ENCODE peak calls at places on chromosomes 11 and 22, in eight cellular contexts. One of them, this sample, is unnamed.

GRCh38 chr11:62400281-62400680 is 18.6 kb upstream of the SCGB1A1 start:
- DNase-seq in AG09319: no peak
- DNase-seq in heart left ventricle: no peak
- DNase-seq in fibroblast of pulmonary artery: no peak
- DNase-seq in upper lobe of right lung: peak
- DNase-seq in HFF-Myc: no peak
- DNase-seq in GM23338: no peak
- DNase-seq in lung: no peak
- DNase-seq in this sample: no peak

GRCh38 chr11:35944503-35945136 is 758 bp downstream of the LDLRAD3 start:
- DNase-seq in AG09319: no peak
- DNase-seq in heart left ventricle: no peak
- DNase-seq in fibroblast of pulmonary artery: peak
- DNase-seq in upper lobe of right lung: peak
- DNase-seq in HFF-Myc: no peak
- DNase-seq in GM23338: peak
- DNase-seq in lung: no peak
- DNase-seq in this sample: peak

GRCh38 chr11:60165538-60165937 is 17.3 kb downstream of the MS4A6A start:
- DNase-seq in AG09319: no peak
- DNase-seq in heart left ventricle: no peak
- DNase-seq in fibroblast of pulmonary artery: no peak
- DNase-seq in upper lobe of right lung: no peak
- DNase-seq in HFF-Myc: no peak
- DNase-seq in GM23338: no peak
- DNase-seq in lung: no peak
- DNase-seq in this sample: peak

GRCh38 chr22:46638601-46639431 is 18.6 kb downstream of the GRAMD4 start:
- DNase-seq in AG09319: no peak
- DNase-seq in heart left ventricle: no peak
- DNase-seq in fibroblast of pulmonary artery: peak
- DNase-seq in upper lobe of right lung: peak
- DNase-seq in HFF-Myc: no peak
- DNase-seq in GM23338: no peak
- DNase-seq in lung: no peak
- DNase-seq in this sample: no peak

GRCh38 chr22:38788016-38788415 is 5.9 kb downstream of the DNAL4 start:
- DNase-seq in AG09319: no peak
- DNase-seq in heart left ventricle: peak
- DNase-seq in fibroblast of pulmonary artery: peak
- DNase-seq in upper lobe of right lung: no peak
- DNase-seq in HFF-Myc: no peak
- DNase-seq in GM23338: no peak
- DNase-seq in lung: no peak
- DNase-seq in this sample: no peak

GRCh38 chr11:20909995-20910726 is 240.8 kb downstream of the NELL1 start:
- DNase-seq in AG09319: no peak
- DNase-seq in heart left ventricle: no peak
- DNase-seq in fibroblast of pulmonary artery: no peak
- DNase-seq in upper lobe of right lung: no peak
- DNase-seq in HFF-Myc: no peak
- DNase-seq in GM23338: no peak
- DNase-seq in lung: no peak
- DNase-seq in this sample: no peak

GRCh38 chr22:44133161-44133560 is 47.6 kb upstream of the PARVG start:
- DNase-seq in AG09319: peak
- DNase-seq in heart left ventricle: no peak
- DNase-seq in fibroblast of pulmonary artery: no peak
- DNase-seq in upper lobe of right lung: no peak
- DNase-seq in HFF-Myc: no peak
- DNase-seq in GM23338: no peak
- DNase-seq in lung: no peak
- DNase-seq in this sample: no peak

GRCh38 chr11:105821366-105821765 is 200.7 kb downstream of the MSANTD4 start:
- DNase-seq in AG09319: no peak
- DNase-seq in heart left ventricle: no peak
- DNase-seq in fibroblast of pulmonary artery: no peak
- DNase-seq in upper lobe of right lung: no peak
- DNase-seq in HFF-Myc: no peak
- DNase-seq in GM23338: peak
- DNase-seq in lung: no peak
- DNase-seq in this sample: no peak

DNA sequence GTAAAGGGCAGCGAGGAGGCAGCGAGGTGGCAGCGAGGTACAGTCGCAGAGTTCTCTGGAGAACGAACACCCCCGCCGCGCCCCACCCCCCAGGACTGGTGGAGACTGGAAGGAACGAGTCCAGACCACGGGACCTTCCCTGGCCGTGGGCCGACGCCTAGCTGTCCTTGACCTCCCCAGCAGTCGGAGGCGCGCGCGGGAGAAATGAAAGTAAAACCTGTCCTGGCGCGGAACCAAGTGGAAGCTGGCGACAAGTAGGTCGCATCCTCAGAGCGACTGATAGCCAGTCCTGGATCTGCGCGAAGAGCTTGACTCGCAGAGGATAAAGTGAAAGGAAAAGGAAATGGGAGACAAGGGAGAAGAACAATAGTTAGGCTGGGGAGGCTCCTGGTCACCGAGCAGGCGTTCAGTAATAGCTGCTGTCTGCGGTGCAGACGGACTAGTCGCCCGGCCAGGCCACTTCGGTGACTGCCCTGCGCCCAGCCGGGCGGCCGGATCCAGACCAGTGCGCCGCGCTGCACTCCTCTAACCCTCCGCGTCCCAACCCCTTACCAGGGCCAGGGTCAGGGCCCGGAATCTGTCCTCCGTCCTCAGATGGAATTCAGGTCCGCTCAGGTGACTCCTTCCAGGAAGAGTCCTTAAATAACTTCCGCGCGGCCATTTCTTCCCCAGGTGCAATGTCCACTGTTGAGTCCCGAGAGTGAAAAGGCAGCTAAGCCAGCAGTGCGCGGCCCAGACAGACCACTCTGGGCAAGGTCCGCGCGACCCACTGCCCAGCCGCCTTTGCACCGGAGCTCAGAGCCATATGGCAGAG is 1.9 kb upstream of the ADM start:
- DNase-seq in AG09319: no peak
- DNase-seq in heart left ventricle: peak
- DNase-seq in fibroblast of pulmonary artery: peak
- DNase-seq in upper lobe of right lung: peak
- DNase-seq in HFF-Myc: no peak
- DNase-seq in GM23338: peak
- DNase-seq in lung: peak
- DNase-seq in this sample: peak
- TF ChIP-seq CTCF in AG09319: no peak
- TF ChIP-seq CTCF in heart left ventricle: peak
- TF ChIP-seq CTCF in fibroblast of pulmonary artery: no peak
- TF ChIP-seq CTCF in upper lobe of right lung: no peak
- TF ChIP-seq CTCF in HFF-Myc: no peak
- TF ChIP-seq CTCF in GM23338: no peak
- TF ChIP-seq CTCF in lung: no peak
- TF ChIP-seq CTCF in this sample: no peak

GRCh38 chr22:27120036-27120435 is 462.6 kb downstream of the MIAT start:
- DNase-seq in AG09319: no peak
- DNase-seq in heart left ventricle: no peak
- DNase-seq in fibroblast of pulmonary artery: no peak
- DNase-seq in upper lobe of right lung: no peak
- DNase-seq in HFF-Myc: no peak
- DNase-seq in GM23338: no peak
- DNase-seq in lung: no peak
- DNase-seq in this sample: no peak

GRCh38 chr22:27123880-27124279 is 466.5 kb downstream of the MIAT start:
- DNase-seq in AG09319: no peak
- DNase-seq in heart left ventricle: no peak
- DNase-seq in fibroblast of pulmonary artery: no peak
- DNase-seq in upper lobe of right lung: no peak
- DNase-seq in HFF-Myc: no peak
- DNase-seq in GM23338: no peak
- DNase-seq in lung: no peak
- DNase-seq in this sample: no peak

GRCh38 chr22:27125539-27125938 is 468.2 kb downstream of the MIAT start:
- DNase-seq in AG09319: no peak
- DNase-seq in heart left ventricle: no peak
- DNase-seq in fibroblast of pulmonary artery: no peak
- DNase-seq in upper lobe of right lung: no peak
- DNase-seq in HFF-Myc: no peak
- DNase-seq in GM23338: no peak
- DNase-seq in lung: no peak
- DNase-seq in this sample: no peak

GRCh38 chr22:27124336-27125023 is 467.1 kb downstream of the MIAT start:
- DNase-seq in AG09319: no peak
- DNase-seq in heart left ventricle: peak
- DNase-seq in fibroblast of pulmonary artery: no peak
- DNase-seq in upper lobe of right lung: no peak
- DNase-seq in HFF-Myc: no peak
- DNase-seq in GM23338: no peak
- DNase-seq in lung: no peak
- DNase-seq in this sample: no peak

GRCh38 chr22:27122561-27122960 is 465.2 kb downstream of the MIAT start:
- DNase-seq in AG09319: no peak
- DNase-seq in heart left ventricle: no peak
- DNase-seq in fibroblast of pulmonary artery: no peak
- DNase-seq in upper lobe of right lung: no peak
- DNase-seq in HFF-Myc: no peak
- DNase-seq in GM23338: no peak
- DNase-seq in lung: no peak
- DNase-seq in this sample: no peak
- TF ChIP-seq CTCF in AG09319: no peak
- TF ChIP-seq CTCF in heart left ventricle: no peak
- TF ChIP-seq CTCF in fibroblast of pulmonary artery: no peak
- TF ChIP-seq CTCF in upper lobe of right lung: no peak
- TF ChIP-seq CTCF in HFF-Myc: no peak
- TF ChIP-seq CTCF in GM23338: no peak
- TF ChIP-seq CTCF in lung: no peak
- TF ChIP-seq CTCF in this sample: no peak

GRCh38 chr11:123429851-123430735 is at the start of gene GRAMD1B:
- DNase-seq in AG09319: peak
- DNase-seq in heart left ventricle: peak
- DNase-seq in fibroblast of pulmonary artery: peak
- DNase-seq in upper lobe of right lung: peak
- DNase-seq in HFF-Myc: no peak
- DNase-seq in GM23338: peak
- DNase-seq in lung: peak
- DNase-seq in this sample: no peak
- TF ChIP-seq CTCF in AG09319: peak
- TF ChIP-seq CTCF in heart left ventricle: no peak
- TF ChIP-seq CTCF in fibroblast of pulmonary artery: peak
- TF ChIP-seq CTCF in upper lobe of right lung: peak
- TF ChIP-seq CTCF in HFF-Myc: no peak
- TF ChIP-seq CTCF in GM23338: no peak
- TF ChIP-seq CTCF in lung: no peak
- TF ChIP-seq CTCF in this sample: no peak

GRCh38 chr11:40125054-40125453 is 1334.4 kb downstream of the LRRC4C start:
- DNase-seq in AG09319: no peak
- DNase-seq in heart left ventricle: no peak
- DNase-seq in fibroblast of pulmonary artery: no peak
- DNase-seq in upper lobe of right lung: no peak
- DNase-seq in HFF-Myc: no peak
- DNase-seq in GM23338: peak
- DNase-seq in lung: no peak
- DNase-seq in this sample: peak

GRCh38 chr11:40132881-40133280 is 1326.6 kb downstream of the LRRC4C start:
- DNase-seq in AG09319: no peak
- DNase-seq in heart left ventricle: no peak
- DNase-seq in fibroblast of pulmonary artery: no peak
- DNase-seq in upper lobe of right lung: no peak
- DNase-seq in HFF-Myc: no peak
- DNase-seq in GM23338: no peak
- DNase-seq in lung: no peak
- DNase-seq in this sample: no peak

GRCh38 chr11:40130427-40130826 is 1329.0 kb downstream of the LRRC4C start:
- DNase-seq in AG09319: no peak
- DNase-seq in heart left ventricle: no peak
- DNase-seq in fibroblast of pulmonary artery: no peak
- DNase-seq in upper lobe of right lung: no peak
- DNase-seq in HFF-Myc: no peak
- DNase-seq in GM23338: peak
- DNase-seq in lung: no peak
- DNase-seq in this sample: peak

GRCh38 chr11:40133526-40133925 is 1325.9 kb downstream of the LRRC4C start:
- DNase-seq in AG09319: no peak
- DNase-seq in heart left ventricle: no peak
- DNase-seq in fibroblast of pulmonary artery: no peak
- DNase-seq in upper lobe of right lung: no peak
- DNase-seq in HFF-Myc: no peak
- DNase-seq in GM23338: no peak
- DNase-seq in lung: no peak
- DNase-seq in this sample: no peak

GRCh38 chr11:40129276-40129675 is 1330.2 kb downstream of the LRRC4C start:
- DNase-seq in AG09319: no peak
- DNase-seq in heart left ventricle: no peak
- DNase-seq in fibroblast of pulmonary artery: peak
- DNase-seq in upper lobe of right lung: no peak
- DNase-seq in HFF-Myc: no peak
- DNase-seq in GM23338: peak
- DNase-seq in lung: no peak
- DNase-seq in this sample: peak
- TF ChIP-seq CTCF in AG09319: no peak
- TF ChIP-seq CTCF in heart left ventricle: peak
- TF ChIP-seq CTCF in fibroblast of pulmonary artery: no peak
- TF ChIP-seq CTCF in upper lobe of right lung: peak
- TF ChIP-seq CTCF in HFF-Myc: no peak
- TF ChIP-seq CTCF in GM23338: peak
- TF ChIP-seq CTCF in lung: no peak
- TF ChIP-seq CTCF in this sample: peak

DNA sequence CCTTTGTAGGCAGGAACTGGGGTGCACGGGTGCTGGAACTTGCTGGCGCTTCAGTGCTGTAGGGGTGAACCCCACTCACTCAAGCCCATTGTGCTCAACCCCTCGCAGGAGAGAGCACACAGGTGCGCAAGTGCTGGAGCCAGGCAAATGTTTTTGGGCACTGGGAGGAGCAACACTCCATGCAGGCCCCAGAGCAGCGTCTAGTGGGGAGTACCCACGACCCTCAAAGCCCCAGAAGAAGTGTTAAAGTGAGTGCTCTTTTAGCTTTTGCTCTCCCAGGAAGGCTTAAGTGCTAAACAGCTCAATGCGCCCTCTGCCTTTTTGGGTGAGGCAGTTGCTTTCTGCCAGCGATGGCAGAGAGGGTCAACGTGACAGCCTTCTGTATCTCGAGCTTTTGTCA is 282.2 kb upstream of the ARHGAP42 start:
- DNase-seq in AG09319: no peak
- DNase-seq in heart left ventricle: no peak
- DNase-seq in fibroblast of pulmonary artery: no peak
- DNase-seq in upper lobe of right lung: peak
- DNase-seq in HFF-Myc: no peak
- DNase-seq in GM23338: peak
- DNase-seq in lung: no peak
- DNase-seq in this sample: no peak
- TF ChIP-seq CTCF in AG09319: no peak
- TF ChIP-seq CTCF in heart left ventricle: no peak
- TF ChIP-seq CTCF in fibroblast of pulmonary artery: no peak
- TF ChIP-seq CTCF in upper lobe of right lung: no peak
- TF ChIP-seq CTCF in HFF-Myc: no peak
- TF ChIP-seq CTCF in GM23338: peak
- TF ChIP-seq CTCF in lung: no peak
- TF ChIP-seq CTCF in this sample: no peak

GRCh38 chr11:72609045-72609444 is 65.2 kb downstream of the PDE2A start:
- DNase-seq in AG09319: no peak
- DNase-seq in heart left ventricle: no peak
- DNase-seq in fibroblast of pulmonary artery: peak
- DNase-seq in upper lobe of right lung: no peak
- DNase-seq in HFF-Myc: no peak
- DNase-seq in GM23338: peak
- DNase-seq in lung: no peak
- DNase-seq in this sample: peak
- TF ChIP-seq CTCF in AG09319: peak
- TF ChIP-seq CTCF in heart left ventricle: peak
- TF ChIP-seq CTCF in fibroblast of pulmonary artery: peak
- TF ChIP-seq CTCF in upper lobe of right lung: peak
- TF ChIP-seq CTCF in HFF-Myc: peak
- TF ChIP-seq CTCF in GM23338: peak
- TF ChIP-seq CTCF in lung: no peak
- TF ChIP-seq CTCF in this sample: peak

GRCh38 chr11:19379465-19379864 is 138.7 kb upstream of the E2F8 start:
- DNase-seq in AG09319: no peak
- DNase-seq in heart left ventricle: no peak
- DNase-seq in fibroblast of pulmonary artery: peak
- DNase-seq in upper lobe of right lung: no peak
- DNase-seq in HFF-Myc: no peak
- DNase-seq in GM23338: no peak
- DNase-seq in lung: no peak
- DNase-seq in this sample: no peak
- TF ChIP-seq CTCF in AG09319: no peak
- TF ChIP-seq CTCF in heart left ventricle: no peak
- TF ChIP-seq CTCF in fibroblast of pulmonary artery: no peak
- TF ChIP-seq CTCF in upper lobe of right lung: no peak
- TF ChIP-seq CTCF in HFF-Myc: no peak
- TF ChIP-seq CTCF in GM23338: peak
- TF ChIP-seq CTCF in lung: no peak
- TF ChIP-seq CTCF in this sample: no peak